ENCODE peak calls at places on chromosome 18, in ten cellular contexts. N, Z, L, A, G, R, X, K, M and H are unnamed samples.

GRCh38 chr18:32326450-32327309 is 136.8 kb downstream of the MEP1B start:
- DNase-seq in M (no peak), G (no peak), R (no peak), L (no peak), Z (no peak), K (no peak), A (no peak), X (no peak), N (no peak), H (no peak)

GRCh38 chr18:47953471-47953931 is 23.0 kb upstream of the SMAD2 start:
- DNase-seq in N (peak), A (no peak), R (no peak), Z (no peak), M (no peak), K (no peak), X (no peak), G (no peak), L (no peak), H (peak)

GRCh38 chr18:63619661-63620060 is 24.4 kb downstream of the SERPINB4 start:
- DNase-seq in Z (no peak), L (no peak), M (no peak), G (no peak), N (no peak), X (no peak), R (no peak), K (no peak), A (no peak), H (no peak)

GRCh38 chr18:20971886-20972267 is 139.7 kb downstream of the ROCK1 start:
- DNase-seq in X (no peak), L (peak), R (no peak), Z (peak), N (no peak), G (no peak), M (no peak), K (peak), A (peak), H (peak)

GRCh38 chr18:49026501-49027378 is 76.0 kb upstream of the SMAD7 start:
- DNase-seq in N (no peak), L (no peak), M (peak), X (no peak), K (no peak), A (no peak), G (no peak), Z (no peak), R (no peak), H (no peak)

GRCh38 chr18:48634975-48635374 is 96.1 kb downstream of the CTIF start:
- DNase-seq in R (no peak), Z (peak), A (no peak), N (no peak), M (no peak), K (no peak), X (no peak), L (no peak), G (no peak), H (no peak)

GRCh38 chr18:57084331-57085298 is 62.3 kb upstream of the BOD1L2 start:
- DNase-seq in M (no peak), X (peak), G (no peak), N (no peak), A (no peak), R (no peak), Z (no peak), L (no peak), K (no peak), H (no peak)

GRCh38 chr18:33751613-33752221 is 173.7 kb downstream of the ASXL3 start:
- DNase-seq in X (no peak), N (no peak), M (no peak), A (no peak), K (peak), R (no peak), Z (no peak), L (peak), G (no peak), H (no peak)

GRCh38 chr18:27662537-27662936 is 477.4 kb upstream of the CHST9 start:
- DNase-seq in A (no peak), N (no peak), M (no peak), Z (no peak), R (no peak), X (no peak), L (no peak), G (no peak), K (no peak), H (no peak)

GRCh38 chr18:49303376-49303775 is 157.1 kb downstream of the DYM start:
- DNase-seq in R (no peak), L (no peak), N (no peak), Z (no peak), K (no peak), X (no peak), M (no peak), A (no peak), G (no peak), H (no peak)

GRCh38 chr18:79420033-79420745 is 24.5 kb downstream of the NFATC1 start:
- DNase-seq in Z (no peak), K (no peak), N (no peak), R (no peak), L (no peak), M (no peak), A (no peak), G (no peak), X (no peak), H (no peak)

GRCh38 chr18:14086459-14087231 is 45.6 kb downstream of the ZNF519 start:
- DNase-seq in M (no peak), G (no peak), Z (peak), A (peak), R (no peak), L (peak), N (no peak), K (peak), X (no peak), H (no peak)

GRCh38 chr18:34242739-34243138 is 18.0 kb upstream of the NOL4 start:
- DNase-seq in K (no peak), Z (no peak), L (no peak), M (no peak), A (no peak), X (no peak), G (no peak), N (no peak), R (no peak), H (no peak)

GRCh38 chr18:35581555-35582309 is at the start of gene GALNT1:
- DNase-seq in L (no peak), M (no peak), K (peak), A (peak), X (no peak), N (no peak), R (no peak), Z (no peak), G (peak), H (no peak)

GRCh38 chr18:55250729-55251128 is 291.5 kb upstream of the CCDC68 start:
- DNase-seq in G (no peak), R (no peak), Z (no peak), K (peak), L (no peak), X (no peak), A (no peak), N (no peak), M (no peak), H (no peak)

GRCh38 chr18:64405161-64405560 is 256.3 kb upstream of the LINC00305 start:
- DNase-seq in Z (no peak), L (no peak), N (no peak), M (no peak), G (no peak), R (no peak), A (no peak), K (no peak), X (no peak), H (no peak)

GRCh38 chr18:35060092-35060491 is 18.9 kb downstream of the MAPRE2 start:
- DNase-seq in Z (no peak), X (no peak), M (no peak), N (no peak), R (no peak), K (no peak), A (no peak), G (no peak), L (no peak), H (no peak)

GRCh38 chr18:25058520-25058919 is 293.4 kb downstream of the ZNF521 start:
- DNase-seq in Z (no peak), X (no peak), M (no peak), A (no peak), L (no peak), K (peak), G (no peak), R (no peak), N (no peak), H (no peak)
- H3K4me3 ChIP-seq in Z (no peak), X (no peak), M (no peak), A (no peak), L (no peak), K (no peak), G (no peak), R (no peak), N (no peak), H (no peak)

DNA sequence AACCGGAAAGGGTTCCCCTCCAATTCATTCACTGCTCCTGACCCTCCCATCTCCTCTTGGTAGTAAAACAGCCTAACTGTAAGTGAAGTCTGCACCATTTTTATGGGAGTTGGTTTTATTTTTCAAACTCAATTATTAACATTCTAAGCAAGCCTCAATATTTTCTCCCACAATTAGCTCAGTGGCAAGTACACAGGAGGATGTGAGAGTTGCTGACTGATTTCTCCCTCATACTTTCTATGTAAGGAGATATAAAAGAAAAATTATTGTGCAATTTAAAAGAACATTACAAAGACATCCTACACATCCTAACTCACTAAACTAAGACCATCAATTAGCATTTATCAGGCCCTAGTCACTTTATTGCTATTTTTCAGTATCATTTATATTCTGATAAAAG is 73.9 kb downstream of the PIAS2 start:
- DNase-seq in N (no peak), M (no peak), G (no peak), Z (no peak), X (no peak), K (no peak), L (no peak), R (no peak), A (no peak), H (no peak)
- TF ChIP-seq EP300 in N (no peak), M (no peak), G (no peak), Z (no peak), X (no peak), K (no peak), L (no peak), R (no peak), A (no peak), H (no peak)

DNA sequence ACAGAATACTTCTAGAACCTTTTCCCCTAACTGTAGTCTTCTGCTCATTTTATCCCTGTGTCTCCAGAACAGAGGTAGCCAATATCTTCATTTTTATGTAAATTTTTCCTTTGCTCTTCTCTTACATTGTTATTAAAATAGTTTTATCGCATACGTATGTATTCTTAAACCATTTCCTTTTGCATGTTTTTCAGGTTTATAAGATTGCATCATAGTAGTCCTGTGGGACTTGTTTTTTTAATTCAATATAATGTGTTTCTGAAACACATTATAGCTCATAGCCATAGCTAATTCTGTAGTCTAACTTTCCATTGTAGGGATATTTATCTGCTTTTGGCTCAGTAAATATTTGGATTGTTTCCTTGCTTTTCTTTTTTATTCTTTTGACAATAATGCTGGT is 484.3 kb downstream of the PTPRM start:
- DNase-seq in R (no peak), K (no peak), Z (no peak), M (no peak), X (no peak), A (no peak), N (no peak), L (no peak), G (no peak), H (no peak)
- H3K4me3 ChIP-seq in R (no peak), K (no peak), Z (no peak), M (no peak), X (no peak), A (no peak), N (no peak), L (no peak), G (no peak), H (no peak)

GRCh38 chr18:58670561-58671121 is 624 bp upstream of the MALT1 start:
- DNase-seq in M (peak), Z (no peak), A (peak), L (peak), G (no peak), X (no peak), R (no peak), K (no peak), N (no peak), H (peak)
- TF ChIP-seq EP300 in M (no peak), Z (no peak), A (no peak), L (no peak), G (no peak), X (no peak), R (no peak), K (no peak), N (no peak), H (no peak)

GRCh38 chr18:77250501-77250925 is 865 bp downstream of the GALR1 start:
- DNase-seq in K (no peak), R (no peak), G (no peak), N (no peak), M (no peak), X (no peak), L (no peak), A (peak), Z (no peak), H (no peak)
- H3K4me3 ChIP-seq in K (no peak), R (no peak), G (no peak), N (no peak), M (peak), X (no peak), L (no peak), A (no peak), Z (no peak), H (peak)

GRCh38 chr18:8847900-8848299 is 142.5 kb downstream of the MTCL1 start:
- DNase-seq in G (no peak), N (no peak), X (no peak), M (no peak), K (no peak), Z (no peak), A (no peak), R (peak), L (no peak), H (no peak)

GRCh38 chr18:8847066-8847755 is 141.9 kb downstream of the MTCL1 start:
- DNase-seq in G (no peak), Z (no peak), K (no peak), R (no peak), M (no peak), X (no peak), L (no peak), A (no peak), N (no peak), H (no peak)

GRCh38 chr18:8851659-8852058 is 146.3 kb downstream of the MTCL1 start:
- DNase-seq in K (no peak), R (no peak), A (no peak), L (no peak), M (no peak), G (no peak), Z (no peak), N (no peak), X (no peak), H (no peak)

GRCh38 chr18:8849696-8850095 is 144.3 kb downstream of the MTCL1 start:
- DNase-seq in L (no peak), M (no peak), Z (no peak), R (no peak), K (no peak), X (no peak), N (no peak), G (no peak), A (no peak), H (no peak)

DNA sequence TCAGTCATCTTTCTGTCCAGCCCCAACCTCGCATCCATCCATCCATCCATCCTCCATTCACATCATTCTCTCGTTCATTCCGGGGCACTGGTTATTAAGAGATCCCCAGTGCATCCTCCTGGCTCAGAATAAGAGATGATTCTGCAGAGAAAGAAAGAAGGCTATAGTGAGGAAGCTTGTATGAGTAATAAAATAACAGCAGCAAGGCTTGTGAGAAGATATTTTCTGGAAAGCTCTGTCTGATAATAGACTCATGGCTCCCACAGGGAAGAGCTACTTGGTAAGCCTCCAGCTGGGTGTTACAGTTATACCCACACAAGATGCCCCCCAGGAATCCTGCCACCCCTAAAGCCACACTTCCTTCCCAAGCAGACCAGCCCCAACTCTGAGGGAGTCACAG is 143.2 kb downstream of the MTCL1 start:
- DNase-seq in G (no peak), M (no peak), L (no peak), R (no peak), A (no peak), K (no peak), Z (no peak), X (no peak), N (no peak), H (no peak)
- TF ChIP-seq EP300 in G (no peak), M (no peak), L (no peak), R (no peak), A (no peak), K (no peak), Z (no peak), X (no peak), N (no peak), H (no peak)